ENCODE peak calls at places on chromosomes 3 and 15, in five cellular contexts. T, L, M, U and F are unnamed samples.

GRCh38 chr15:46441294-46442062 is 806.6 kb downstream of the SQOR start:
- DNase-seq in T (no peak), L (peak; percentile 71), M (no peak), U (no peak), F (no peak)

GRCh38 chr15:57554063-57554820 is 37.5 kb upstream of the MYZAP start:
- DNase-seq in T (no peak), L (no peak), M (no peak), U (no peak), F (no peak)

GRCh38 chr3:147191795-147192385 is 214.5 kb downstream of the ZIC4 start:
- DNase-seq in T (no peak), L (peak; percentile 16), M (no peak), U (peak; percentile 68), F (no peak)

GRCh38 chr3:128497305-128498126 is 4.5 kb upstream of the GATA2 start:
- DNase-seq in T (peak; percentile 90), L (no peak), M (peak; percentile 72), U (no peak), F (peak; percentile 78)

GRCh38 chr3:128482857-128483656 is 9.9 kb downstream of the GATA2 start:
- DNase-seq in T (no peak), L (no peak), M (peak; percentile 83), U (no peak), F (peak; percentile 73)

GRCh38 chr15:80567721-80568157 is 127.4 kb upstream of the ABHD17C start:
- DNase-seq in T (no peak), L (peak; percentile 29), M (peak; percentile 28), U (peak; percentile 93), F (no peak)

GRCh38 chr15:49675051-49675450 is 54.2 kb downstream of the DTWD1 start:
- DNase-seq in T (no peak), L (peak; percentile 50), M (no peak), U (peak; percentile 33), F (no peak)

GRCh38 chr3:83034806-83035703 is 1273.6 kb upstream of the GBE1 start:
- DNase-seq in T (peak; percentile 55), L (no peak), M (no peak), U (no peak), F (no peak)

GRCh38 chr3:4740397-4741105 is 238.7 kb upstream of the BHLHE40 start:
- DNase-seq in T (no peak), L (no peak), M (no peak), U (peak; percentile 58), F (no peak)

GRCh38 chr3:45055411-45056143 is 29.5 kb downstream of the CLEC3B start:
- DNase-seq in T (no peak), L (no peak), M (no peak), U (peak; percentile 57), F (no peak)
- TF ChIP-seq CTCF in T (peak; percentile 28), L (peak; percentile 16), M (no peak), U (no peak), F (peak; percentile 34)

GRCh38 chr3:49470714-49471420 is 800 bp downstream of the DAG1 start:
- DNase-seq in T (no peak), L (no peak), M (no peak), U (no peak), F (no peak)
- TF ChIP-seq CTCF in T (no peak), L (no peak), M (no peak), U (no peak), F (no peak)

GRCh38 chr3:11654166-11654565 is 10.5 kb upstream of the VGLL4 start:
- DNase-seq in T (no peak), L (no peak), M (no peak), U (no peak), F (no peak)

GRCh38 chr3:11651900-11652299 is 8.2 kb upstream of the VGLL4 start:
- DNase-seq in T (no peak), L (no peak), M (no peak), U (no peak), F (no peak)

GRCh38 chr3:11658180-11658579 is 14.5 kb upstream of the VGLL4 start:
- DNase-seq in T (no peak), L (no peak), M (no peak), U (no peak), F (no peak)

GRCh38 chr3:11653298-11654055 is 9.8 kb upstream of the VGLL4 start:
- DNase-seq in T (no peak), L (no peak), M (no peak), U (no peak), F (no peak)

DNA sequence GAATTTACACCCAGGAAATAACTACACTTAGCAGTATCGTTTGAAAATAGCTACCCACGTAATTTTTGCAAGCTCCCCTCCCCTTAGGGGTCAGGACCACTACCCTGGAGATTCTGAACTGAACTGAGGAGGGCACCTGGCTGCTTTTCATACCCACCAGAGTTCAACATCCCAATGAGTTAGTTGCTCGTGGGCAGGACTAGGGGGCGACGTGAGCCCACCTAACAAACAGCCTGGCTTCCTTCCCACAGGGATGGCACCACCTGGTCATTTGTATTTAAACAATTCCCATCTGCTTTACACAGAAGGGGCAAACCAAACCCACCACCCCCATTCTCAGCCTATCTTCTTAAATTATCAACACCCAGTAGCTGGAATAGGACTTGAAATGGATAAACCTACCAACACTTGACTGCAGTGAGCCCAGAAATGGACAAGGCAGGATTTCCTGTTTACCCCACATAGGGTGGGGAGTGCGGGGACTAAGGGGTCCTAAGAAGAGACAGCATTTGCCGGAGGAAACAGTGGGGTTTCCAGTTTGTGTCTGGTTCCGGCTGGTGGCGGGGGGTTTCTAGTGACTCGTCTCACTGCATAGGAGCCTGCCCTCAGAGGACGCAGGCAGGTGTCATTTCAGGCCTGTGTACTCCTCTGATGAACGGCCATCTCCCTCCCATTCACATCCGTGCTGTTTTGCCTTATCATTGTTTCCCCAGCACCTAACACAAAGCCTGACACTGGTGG is 11.6 kb upstream of the VGLL4 start:
- DNase-seq in T (no peak), L (no peak), M (no peak), U (no peak), F (no peak)
- TF ChIP-seq CTCF in T (peak; percentile 65), L (peak; percentile 56), M (no peak), U (peak; percentile 46), F (no peak)

GRCh38 chr3:50350527-50351317 is at the start of the genes CYB561D2 and NPRL2:
- DNase-seq in T (peak; percentile 95), L (no peak), M (peak; percentile 96), U (peak; percentile 74), F (peak; percentile 98)

GRCh38 chr3:50353231-50354004 is 2.8 kb downstream of the CYB561D2 start:
- DNase-seq in T (no peak), L (no peak), M (no peak), U (no peak), F (no peak)

GRCh38 chr3:50351318-50351687 is 641 bp downstream of the CYB561D2 start:
- DNase-seq in T (no peak), L (no peak), M (no peak), U (no peak), F (no peak)

GRCh38 chr3:50354186-50354764 is 3.6 kb downstream of the CYB561D2 start:
- DNase-seq in T (no peak), L (no peak), M (no peak), U (no peak), F (no peak)

DNA sequence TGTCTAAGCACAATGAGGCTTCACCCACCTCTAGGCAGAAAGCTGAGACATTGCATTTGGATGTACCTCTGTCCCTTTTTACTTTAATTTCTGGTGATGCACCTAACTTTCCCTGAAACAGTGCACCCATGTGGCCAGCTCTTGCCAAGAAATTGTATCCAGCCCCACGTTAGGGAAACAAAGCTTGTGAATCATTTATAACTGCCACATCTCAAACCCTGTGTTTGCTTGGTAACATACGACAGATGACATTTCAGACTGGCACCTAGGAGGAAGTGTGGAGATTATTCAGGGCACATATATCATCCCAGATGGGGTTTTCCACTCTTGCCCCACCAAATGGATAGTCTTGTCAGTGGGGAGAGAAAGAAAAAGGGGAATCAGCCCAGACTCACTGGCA is 2.1 kb downstream of the CYB561D2 start:
- DNase-seq in T (no peak), L (no peak), M (no peak), U (no peak), F (no peak)
- TF ChIP-seq CTCF in T (peak; percentile 25), L (peak; percentile 56), M (no peak), U (peak; percentile 31), F (no peak)

GRCh38 chr3:72418856-72419255 is 429.4 kb downstream of the SHQ1 start:
- DNase-seq in T (no peak), L (no peak), M (no peak), U (no peak), F (no peak)
- TF ChIP-seq CTCF in T (no peak), L (no peak), M (no peak), U (no peak), F (no peak)